ENCODE peak calls at places on chromosomes 2 and 18, in ten cellular contexts. A is left ventricle myocardium inferior, X is choroid plexus epithelial cell, C is cardiac fibroblast, N is A549, W is mucosa of descending colon, T is GM12865, Q is tibial artery, F is AG09309, G is dorsolateral prefrontal cortex. E is an unnamed sample.

GRCh38 chr2:128473175-128474013 is 154.7 kb upstream of the HS6ST1 start:
- DNase-seq in A (no peak), X (peak), C (peak), N (no peak), W (no peak), T (peak), Q (no peak), F (peak), G (no peak), E (peak)

GRCh38 chr2:73859721-73860586 is 31.2 kb downstream of the STAMBP start:
- DNase-seq in A (no peak), X (peak), C (peak), N (peak), W (no peak), T (no peak), Q (no peak), F (peak), G (no peak), E (no peak)

GRCh38 chr2:58042486-58042970 is 4.1 kb upstream of the VRK2 start:
- DNase-seq in A (no peak), X (peak), C (peak), N (peak), W (no peak), T (peak), Q (no peak), F (peak), G (no peak), E (no peak)

GRCh38 chr2:217755027-217755756 is 247.6 kb downstream of the TNS1 start:
- DNase-seq in A (no peak), X (no peak), C (no peak), N (no peak), W (no peak), T (no peak), Q (no peak), F (no peak), G (no peak), E (no peak)

GRCh38 chr2:107607054-107607453 is 219.6 kb upstream of the RGPD4 start:
- DNase-seq in A (no peak), X (no peak), C (no peak), N (no peak), W (no peak), T (no peak), Q (no peak), F (no peak), G (no peak), E (no peak)

GRCh38 chr2:33812707-33813106 is 213.6 kb upstream of the FAM98A start:
- DNase-seq in A (no peak), X (no peak), C (no peak), N (no peak), W (no peak), T (no peak), Q (no peak), F (no peak), G (no peak), E (no peak)

GRCh38 chr2:119136093-119136492 is 22.5 kb downstream of the C1QL2 start:
- DNase-seq in A (no peak), X (no peak), C (no peak), N (peak), W (no peak), T (no peak), Q (no peak), F (no peak), G (no peak), E (no peak)

GRCh38 chr18:9838144-9838877 is 47.5 kb upstream of the TXNDC2 start:
- DNase-seq in A (no peak), X (peak), C (peak), N (peak), W (no peak), T (no peak), Q (no peak), F (peak), G (no peak), E (no peak)

GRCh38 chr2:110732422-110733413 is at the start of gene ACOXL:
- DNase-seq in A (no peak), X (no peak), C (no peak), N (no peak), W (peak), T (no peak), Q (no peak), F (no peak), G (no peak), E (no peak)

GRCh38 chr2:62423883-62424458 is 82.0 kb downstream of the TMEM17 start:
- DNase-seq in A (no peak), X (no peak), C (no peak), N (no peak), W (no peak), T (no peak), Q (no peak), F (no peak), G (peak), E (no peak)

GRCh38 chr2:191345788-191346187 is 100.6 kb downstream of the MYO1B start:
- DNase-seq in A (no peak), X (peak), C (peak), N (no peak), W (no peak), T (no peak), Q (no peak), F (no peak), G (no peak), E (no peak)

GRCh38 chr18:52312321-52312720 is 27.7 kb upstream of the DCC start:
- DNase-seq in A (no peak), X (no peak), C (no peak), N (no peak), W (no peak), T (no peak), Q (no peak), F (no peak), G (no peak), E (no peak)

GRCh38 chr2:75456111-75456510 is 104.6 kb downstream of the EVA1A start:
- DNase-seq in A (no peak), X (no peak), C (no peak), N (no peak), W (no peak), T (no peak), Q (no peak), F (no peak), G (no peak), E (no peak)

GRCh38 chr2:234181128-234181527 is 130.6 kb downstream of the SPP2 start:
- DNase-seq in A (no peak), X (no peak), C (no peak), N (no peak), W (no peak), T (no peak), Q (no peak), F (no peak), G (no peak), E (no peak)

GRCh38 chr18:9333441-9334350 is 877 bp upstream of the TWSG1 start:
- DNase-seq in A (no peak), X (no peak), C (no peak), N (no peak), W (peak), T (peak), Q (peak), F (no peak), G (peak), E (no peak)

GRCh38 chr2:171792922-171793580 is 101.0 kb downstream of the SLC25A12 start:
- DNase-seq in A (no peak), X (no peak), C (no peak), N (no peak), W (no peak), T (no peak), Q (no peak), F (no peak), G (no peak), E (no peak)

GRCh38 chr2:136206613-136207012 is 88.7 kb upstream of the CXCR4 start:
- DNase-seq in A (no peak), X (no peak), C (no peak), N (no peak), W (peak), T (peak), Q (no peak), F (no peak), G (peak), E (no peak)

GRCh38 chr2:26281226-26281625 is 36.5 kb downstream of the HADHB start:
- DNase-seq in A (no peak), X (no peak), C (no peak), N (no peak), W (no peak), T (no peak), Q (no peak), F (no peak), G (no peak), E (no peak)

GRCh38 chr2:25692143-25692542 is 18.8 kb upstream of the DTNB start:
- DNase-seq in A (no peak), X (no peak), C (peak), N (no peak), W (no peak), T (no peak), Q (no peak), F (no peak), G (no peak), E (no peak)

GRCh38 chr2:36477744-36478143 is 120.2 kb downstream of the FEZ2 start:
- DNase-seq in A (no peak), X (no peak), C (no peak), N (no peak), W (no peak), T (no peak), Q (no peak), F (no peak), G (no peak), E (no peak)

GRCh38 chr2:30915485-30915884 is 108.2 kb upstream of the CAPN13 start:
- DNase-seq in A (peak), X (peak), C (no peak), N (peak), W (no peak), T (peak), Q (no peak), F (no peak), G (no peak), E (no peak)

GRCh38 chr2:234448506-234449169 is 48.2 kb downstream of the ARL4C start:
- DNase-seq in A (no peak), X (peak), C (no peak), N (no peak), W (no peak), T (no peak), Q (no peak), F (no peak), G (no peak), E (no peak)

GRCh38 chr18:10234912-10235439 is 219.5 kb upstream of the APCDD1 start:
- DNase-seq in A (no peak), X (peak), C (peak), N (no peak), W (no peak), T (no peak), Q (no peak), F (peak), G (no peak), E (no peak)

GRCh38 chr18:63178526-63178880 is 141.1 kb downstream of the BCL2 start:
- DNase-seq in A (peak), X (no peak), C (peak), N (no peak), W (peak), T (peak), Q (peak), F (no peak), G (no peak), E (no peak)

GRCh38 chr2:49044265-49044664 is 110.0 kb downstream of the FSHR start:
- DNase-seq in A (no peak), X (no peak), C (no peak), N (no peak), W (no peak), T (no peak), Q (no peak), F (no peak), G (no peak), E (no peak)

GRCh38 chr2:111111101-111111755 is 9.5 kb upstream of the BCL2L11 start:
- DNase-seq in A (no peak), X (no peak), C (no peak), N (no peak), W (no peak), T (no peak), Q (no peak), F (no peak), G (no peak), E (no peak)

GRCh38 chr18:42719221-42719620 is 396.3 kb downstream of the RIT2 start:
- DNase-seq in A (no peak), X (no peak), C (no peak), N (no peak), W (no peak), T (no peak), Q (no peak), F (no peak), G (no peak), E (no peak)

GRCh38 chr2:133733856-133734255 is 165.6 kb upstream of the NCKAP5 start:
- DNase-seq in A (no peak), X (no peak), C (peak), N (no peak), W (no peak), T (no peak), Q (no peak), F (peak), G (no peak), E (no peak)

GRCh38 chr2:223909048-223909741 is 35.9 kb downstream of the WDFY1 start:
- DNase-seq in A (no peak), X (no peak), C (peak), N (peak), W (no peak), T (no peak), Q (no peak), F (no peak), G (no peak), E (no peak)

GRCh38 chr18:63534615-63535014 is 7.6 kb upstream of the SERPINB12 start:
- DNase-seq in A (no peak), X (no peak), C (no peak), N (no peak), W (no peak), T (peak), Q (no peak), F (no peak), G (no peak), E (no peak)

GRCh38 chr18:21315741-21316187 is 73.7 kb downstream of the GREB1L start:
- DNase-seq in A (no peak), X (no peak), C (no peak), N (peak), W (no peak), T (no peak), Q (no peak), F (no peak), G (no peak), E (no peak)

GRCh38 chr2:36484454-36484853 is 113.5 kb downstream of the FEZ2 start:
- DNase-seq in A (no peak), X (no peak), C (no peak), N (no peak), W (no peak), T (no peak), Q (no peak), F (no peak), G (no peak), E (no peak)

GRCh38 chr18:76490701-76491171 is 4.3 kb downstream of the ZNF516 start:
- DNase-seq in A (no peak), X (no peak), C (no peak), N (no peak), W (peak), T (peak), Q (no peak), F (no peak), G (no peak), E (no peak)

GRCh38 chr2:68839260-68839833 is 31.9 kb downstream of the BMP10 start:
- DNase-seq in A (no peak), X (peak), C (no peak), N (peak), W (no peak), T (peak), Q (no peak), F (no peak), G (no peak), E (no peak)

GRCh38 chr2:99104006-99104405 is 37.5 kb upstream of the C2orf15 start:
- DNase-seq in A (no peak), X (no peak), C (no peak), N (no peak), W (no peak), T (no peak), Q (no peak), F (no peak), G (no peak), E (no peak)

GRCh38 chr2:222861411-222862067 is 703 bp downstream of the ACSL3 start:
- DNase-seq in A (peak), X (peak), C (peak), N (no peak), W (peak), T (peak), Q (peak), F (no peak), G (no peak), E (peak)

GRCh38 chr18:62420151-62420512 is 95.0 kb downstream of the TNFRSF11A start:
- DNase-seq in A (no peak), X (peak), C (peak), N (peak), W (no peak), T (no peak), Q (no peak), F (no peak), G (no peak), E (no peak)

GRCh38 chr2:239690651-239691631 is 290.1 kb upstream of the HDAC4 start:
- DNase-seq in A (no peak), X (no peak), C (no peak), N (no peak), W (no peak), T (no peak), Q (no peak), F (no peak), G (no peak), E (peak)

GRCh38 chr2:211033765-211034164 is 477.4 kb downstream of the CPS1 start:
- DNase-seq in A (no peak), X (peak), C (peak), N (peak), W (no peak), T (no peak), Q (no peak), F (no peak), G (no peak), E (no peak)

DNA sequence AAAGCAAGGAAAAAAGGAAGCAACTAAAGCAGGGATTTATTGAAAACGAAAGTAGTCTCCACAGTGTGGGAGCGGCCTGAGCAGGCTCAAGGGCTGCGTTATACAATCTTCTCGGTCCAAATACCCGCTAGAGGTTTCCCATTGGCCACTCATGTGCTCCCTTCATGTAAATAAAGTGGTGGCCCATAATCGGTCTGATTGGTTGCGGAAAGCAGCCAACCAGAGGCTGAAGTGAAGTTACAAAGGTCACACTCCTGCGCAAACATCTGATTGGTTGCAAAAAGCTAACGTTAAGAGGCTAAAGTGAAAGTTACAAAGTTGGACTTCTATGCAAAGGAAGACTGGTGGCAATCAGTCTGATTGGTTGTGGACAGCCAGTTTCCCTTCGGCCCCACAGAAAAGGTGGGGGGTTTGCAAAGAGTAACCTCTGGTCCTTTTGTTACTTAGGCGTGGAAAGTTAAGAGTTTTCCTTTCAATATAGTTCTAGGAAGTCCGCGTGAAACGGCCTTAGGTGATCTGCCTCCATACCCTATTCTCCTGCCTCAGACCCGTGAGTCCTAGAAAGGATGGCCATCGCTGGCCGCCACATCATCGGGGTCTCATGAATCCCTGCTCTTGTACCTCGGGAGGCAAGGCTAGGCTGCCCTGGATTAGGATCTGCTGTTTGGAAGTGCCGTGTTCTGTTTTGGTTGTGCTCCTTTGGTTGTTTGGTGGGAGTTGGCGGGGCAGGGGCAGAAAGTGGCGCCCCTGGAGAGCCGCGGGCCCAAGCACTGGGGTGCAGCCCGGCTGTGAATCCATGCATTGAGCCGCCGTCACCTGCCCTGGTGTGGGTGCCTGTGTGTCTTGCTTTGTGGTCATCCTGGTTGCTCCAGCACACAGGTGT is 80.4 kb upstream of the LDLRAD4 start:
- DNase-seq in A (peak), X (no peak), C (peak), N (peak), W (peak), T (peak), Q (peak), F (no peak), G (no peak), E (no peak)
- H3K4me3 ChIP-seq in A (peak), X (no peak), C (no peak), N (peak), W (peak), T (peak), Q (peak), F (peak), G (peak), E (peak)

DNA sequence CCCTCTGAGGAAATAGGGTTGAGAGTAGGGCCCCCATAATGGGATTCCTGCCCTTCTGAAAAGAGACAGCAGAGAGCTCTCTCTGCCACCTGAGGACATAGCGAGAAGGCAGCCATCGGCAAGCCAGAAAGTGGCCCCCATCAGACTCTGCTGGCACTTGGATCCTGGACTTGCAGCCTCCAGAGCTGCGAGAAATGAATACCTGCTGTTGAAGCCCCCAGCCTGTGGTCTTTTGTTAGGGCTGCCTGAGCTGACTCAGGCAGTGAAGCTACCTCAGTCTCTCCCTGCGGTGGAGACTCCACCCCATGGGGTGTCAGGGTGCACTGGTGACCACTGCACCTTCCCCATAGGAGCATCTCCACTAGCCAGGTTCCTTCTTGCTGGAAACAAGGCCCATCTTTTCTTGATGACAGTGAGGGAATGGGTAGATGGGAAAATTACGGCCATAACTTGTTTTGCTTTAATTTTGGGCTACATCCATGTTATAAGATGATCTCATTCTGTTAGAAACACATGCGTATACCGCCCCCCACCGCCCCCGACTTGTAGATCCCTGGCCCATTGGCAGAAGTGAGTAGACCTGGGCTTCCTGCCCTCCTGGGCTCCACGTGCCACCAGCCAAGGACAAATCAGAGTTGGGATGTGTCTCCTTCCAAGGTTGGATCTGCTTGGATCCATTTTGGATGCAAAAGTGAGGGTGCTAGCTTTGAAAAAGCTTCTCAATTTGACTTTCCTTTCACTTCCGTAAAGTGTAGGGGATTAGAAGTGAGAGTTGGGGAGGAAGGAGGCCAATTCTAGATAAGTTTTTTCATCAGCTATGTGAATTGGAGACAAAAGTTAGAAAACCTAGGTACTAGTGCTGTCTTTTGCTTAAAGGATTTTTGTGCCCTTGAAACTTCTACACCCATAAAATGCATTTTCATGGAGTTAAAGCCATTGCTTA is 42.9 kb downstream of the NCK2 start:
- DNase-seq in A (peak), X (peak), C (no peak), N (no peak), W (no peak), T (peak), Q (no peak), F (no peak), G (no peak), E (no peak)
- TF ChIP-seq CTCF in A (peak), X (peak), C (no peak), N (no peak), W (no peak), T (peak), Q (no peak), F (no peak), G (peak), E (no peak)

DNA sequence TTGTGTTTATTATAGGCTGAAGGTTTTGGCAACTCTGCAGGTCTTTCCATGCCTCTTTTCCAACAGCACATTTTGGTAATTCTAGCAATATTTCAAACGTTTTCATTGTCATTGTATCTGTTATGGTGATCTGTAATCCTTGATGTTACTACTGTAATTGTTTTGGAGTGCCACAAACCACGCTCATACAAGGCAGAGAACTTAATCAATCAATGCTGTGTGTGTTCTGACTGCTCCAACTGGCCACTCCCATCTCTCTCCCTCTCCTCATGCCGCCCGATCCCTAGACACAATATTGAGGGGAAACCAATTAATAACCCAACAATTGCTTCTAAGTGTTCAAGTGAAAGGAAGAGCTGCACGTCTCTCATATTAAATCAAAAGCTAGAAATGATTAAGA is 32.9 kb downstream of the HDLBP start:
- DNase-seq in A (no peak), X (no peak), C (no peak), N (no peak), W (no peak), T (no peak), Q (no peak), F (no peak), G (no peak), E (no peak)
- H3K4me3 ChIP-seq in A (no peak), X (no peak), C (no peak), N (no peak), W (no peak), T (no peak), Q (no peak), F (no peak), G (no peak), E (no peak)

GRCh38 chr2:162155093-162155492 is 3.0 kb upstream of the GCG start:
- DNase-seq in A (no peak), X (no peak), C (no peak), N (no peak), W (no peak), T (no peak), Q (no peak), F (no peak), G (no peak), E (no peak)
- TF ChIP-seq CTCF in A (no peak), X (peak), C (peak), N (no peak), W (no peak), T (peak), Q (no peak), F (peak), G (no peak), E (no peak)

E was measured in coronary artery.